ENCODE peak calls at places on chromosomes 2 and 18, in six cellular contexts. One of them, this sample, is unnamed.

GRCh38 chr18:3653263-3653858 is 203.4 kb downstream of the TGIF1 start:
- DNase-seq in fibroblast of pulmonary artery: no peak
- DNase-seq in CD8-positive, alpha-beta T cell: no peak
- DNase-seq in GM10248: no peak
- DNase-seq in fibroblast of mammary gland: no peak
- DNase-seq in CD4-positive, alpha-beta T cell: no peak
- DNase-seq in this sample: no peak

GRCh38 chr2:106771811-106772210 is 114.2 kb downstream of the ST6GAL2 start:
- DNase-seq in CD8-positive, alpha-beta T cell: no peak
- DNase-seq in fibroblast of pulmonary artery: no peak
- DNase-seq in CD4-positive, alpha-beta T cell: no peak
- DNase-seq in GM10248: no peak
- DNase-seq in fibroblast of mammary gland: no peak
- DNase-seq in this sample: no peak

GRCh38 chr2:168816369-168816768 is 13.9 kb downstream of the NOSTRIN start:
- DNase-seq in CD4-positive, alpha-beta T cell: no peak
- DNase-seq in fibroblast of pulmonary artery: peak; percentile 83
- DNase-seq in CD8-positive, alpha-beta T cell: no peak
- DNase-seq in fibroblast of mammary gland: peak; percentile 77
- DNase-seq in GM10248: no peak
- DNase-seq in this sample: no peak

GRCh38 chr2:44528595-44528994 is 166.8 kb downstream of the CAMKMT start:
- DNase-seq in CD4-positive, alpha-beta T cell: no peak
- DNase-seq in CD8-positive, alpha-beta T cell: no peak
- DNase-seq in fibroblast of mammary gland: peak; percentile 90
- DNase-seq in fibroblast of pulmonary artery: peak; percentile 71
- DNase-seq in GM10248: no peak
- DNase-seq in this sample: no peak

GRCh38 chr2:162114291-162114690 is 37.8 kb downstream of the GCG start:
- DNase-seq in fibroblast of mammary gland: peak; percentile 57
- DNase-seq in CD4-positive, alpha-beta T cell: no peak
- DNase-seq in GM10248: no peak
- DNase-seq in CD8-positive, alpha-beta T cell: no peak
- DNase-seq in fibroblast of pulmonary artery: peak; percentile 79
- DNase-seq in this sample: no peak

GRCh38 chr18:48871391-48872166 is 79.2 kb downstream of the SMAD7 start:
- DNase-seq in GM10248: no peak
- DNase-seq in fibroblast of mammary gland: no peak
- DNase-seq in CD8-positive, alpha-beta T cell: no peak
- DNase-seq in CD4-positive, alpha-beta T cell: no peak
- DNase-seq in fibroblast of pulmonary artery: no peak
- DNase-seq in this sample: no peak

GRCh38 chr2:124836415-124836814 is 811.3 kb downstream of the CNTNAP5 start:
- DNase-seq in fibroblast of mammary gland: no peak
- DNase-seq in GM10248: no peak
- DNase-seq in CD4-positive, alpha-beta T cell: no peak
- DNase-seq in CD8-positive, alpha-beta T cell: no peak
- DNase-seq in fibroblast of pulmonary artery: peak; percentile 46
- DNase-seq in this sample: no peak

GRCh38 chr18:67199993-67200617 is 316.4 kb downstream of the DSEL start:
- DNase-seq in CD8-positive, alpha-beta T cell: no peak
- DNase-seq in fibroblast of pulmonary artery: peak; percentile 83
- DNase-seq in GM10248: peak; percentile 27
- DNase-seq in fibroblast of mammary gland: peak; percentile 76
- DNase-seq in CD4-positive, alpha-beta T cell: no peak
- DNase-seq in this sample: no peak

GRCh38 chr18:57660961-57661360 is 39.3 kb upstream of the NARS1 start:
- DNase-seq in GM10248: no peak
- DNase-seq in CD4-positive, alpha-beta T cell: no peak
- DNase-seq in fibroblast of mammary gland: peak; percentile 66
- DNase-seq in CD8-positive, alpha-beta T cell: no peak
- DNase-seq in fibroblast of pulmonary artery: peak; percentile 75
- DNase-seq in this sample: no peak

GRCh38 chr2:142734231-142734630 is 143.2 kb upstream of the KYNU start:
- DNase-seq in CD8-positive, alpha-beta T cell: no peak
- DNase-seq in fibroblast of mammary gland: no peak
- DNase-seq in CD4-positive, alpha-beta T cell: no peak
- DNase-seq in GM10248: no peak
- DNase-seq in fibroblast of pulmonary artery: no peak
- DNase-seq in this sample: no peak

GRCh38 chr2:2238726-2239269 is 92.3 kb downstream of the MYT1L start:
- DNase-seq in CD4-positive, alpha-beta T cell: no peak
- DNase-seq in fibroblast of mammary gland: no peak
- DNase-seq in CD8-positive, alpha-beta T cell: no peak
- DNase-seq in GM10248: no peak
- DNase-seq in fibroblast of pulmonary artery: no peak
- DNase-seq in this sample: no peak

GRCh38 chr2:53268086-53268485 is 499.5 kb upstream of the CHAC2 start:
- DNase-seq in fibroblast of mammary gland: no peak
- DNase-seq in CD8-positive, alpha-beta T cell: no peak
- DNase-seq in fibroblast of pulmonary artery: no peak
- DNase-seq in CD4-positive, alpha-beta T cell: no peak
- DNase-seq in GM10248: no peak
- DNase-seq in this sample: no peak

GRCh38 chr2:240586919-240587800 is 626 bp downstream of the CAPN10 start:
- DNase-seq in fibroblast of pulmonary artery: no peak
- DNase-seq in GM10248: peak; percentile 60
- DNase-seq in CD4-positive, alpha-beta T cell: peak; percentile 44
- DNase-seq in CD8-positive, alpha-beta T cell: peak; percentile 31
- DNase-seq in fibroblast of mammary gland: peak; percentile 14
- DNase-seq in this sample: no peak

GRCh38 chr2:152609699-152610098 is 107.6 kb downstream of the PRPF40A start:
- DNase-seq in CD8-positive, alpha-beta T cell: no peak
- DNase-seq in fibroblast of pulmonary artery: no peak
- DNase-seq in GM10248: no peak
- DNase-seq in fibroblast of mammary gland: no peak
- DNase-seq in CD4-positive, alpha-beta T cell: no peak
- DNase-seq in this sample: no peak

GRCh38 chr2:101843048-101843447 is 145.5 kb downstream of the MAP4K4 start:
- DNase-seq in CD4-positive, alpha-beta T cell: no peak
- DNase-seq in CD8-positive, alpha-beta T cell: no peak
- DNase-seq in fibroblast of mammary gland: peak; percentile 71
- DNase-seq in GM10248: no peak
- DNase-seq in fibroblast of pulmonary artery: no peak
- DNase-seq in this sample: no peak

GRCh38 chr2:9440058-9440727 is 16.7 kb downstream of the CPSF3 start:
- DNase-seq in CD8-positive, alpha-beta T cell: no peak
- DNase-seq in CD4-positive, alpha-beta T cell: no peak
- DNase-seq in fibroblast of mammary gland: peak; percentile 68
- DNase-seq in GM10248: no peak
- DNase-seq in fibroblast of pulmonary artery: peak; percentile 53
- DNase-seq in this sample: no peak

GRCh38 chr2:21280793-21281192 is 157.0 kb downstream of the TDRD15 start:
- DNase-seq in fibroblast of pulmonary artery: no peak
- DNase-seq in CD8-positive, alpha-beta T cell: no peak
- DNase-seq in CD4-positive, alpha-beta T cell: no peak
- DNase-seq in fibroblast of mammary gland: no peak
- DNase-seq in GM10248: no peak
- DNase-seq in this sample: no peak

GRCh38 chr2:227473019-227473461 is 1.1 kb downstream of the AGFG1 start:
- DNase-seq in CD4-positive, alpha-beta T cell: no peak
- DNase-seq in fibroblast of pulmonary artery: peak; percentile 41
- DNase-seq in fibroblast of mammary gland: peak; percentile 48
- DNase-seq in CD8-positive, alpha-beta T cell: no peak
- DNase-seq in GM10248: no peak
- DNase-seq in this sample: no peak

GRCh38 chr2:202941771-202942170 is 29.7 kb downstream of the CARF start:
- DNase-seq in GM10248: no peak
- DNase-seq in CD4-positive, alpha-beta T cell: no peak
- DNase-seq in CD8-positive, alpha-beta T cell: no peak
- DNase-seq in fibroblast of pulmonary artery: peak; percentile 22
- DNase-seq in fibroblast of mammary gland: peak; percentile 50
- DNase-seq in this sample: no peak

GRCh38 chr2:144402282-144402681 is 117.6 kb downstream of the ZEB2 start:
- DNase-seq in CD8-positive, alpha-beta T cell: no peak
- DNase-seq in CD4-positive, alpha-beta T cell: no peak
- DNase-seq in fibroblast of mammary gland: no peak
- DNase-seq in GM10248: no peak
- DNase-seq in fibroblast of pulmonary artery: no peak
- DNase-seq in this sample: no peak

GRCh38 chr18:37637451-37637850 is 71.9 kb upstream of the CELF4 start:
- DNase-seq in CD8-positive, alpha-beta T cell: no peak
- DNase-seq in GM10248: no peak
- DNase-seq in fibroblast of pulmonary artery: no peak
- DNase-seq in CD4-positive, alpha-beta T cell: no peak
- DNase-seq in fibroblast of mammary gland: no peak
- DNase-seq in this sample: no peak

DNA sequence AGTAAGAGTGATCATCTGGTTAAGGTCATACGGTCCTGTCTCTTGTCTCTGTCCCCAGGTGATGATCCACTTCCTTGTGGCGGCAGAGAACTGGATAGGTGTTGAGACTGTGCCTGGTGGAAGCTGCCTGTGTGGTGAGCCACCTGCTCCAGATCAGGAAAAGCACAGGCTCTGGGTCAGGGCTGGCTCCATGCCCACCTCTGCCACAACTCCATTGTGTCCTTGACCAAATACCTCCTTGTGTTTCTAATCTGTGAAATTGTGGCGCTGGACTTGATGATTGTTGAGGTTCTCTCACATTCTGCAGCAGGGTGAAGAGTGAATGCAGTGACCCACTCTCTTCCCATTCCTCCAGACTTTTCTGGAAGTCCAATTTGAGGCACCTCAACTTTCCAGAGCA is 45.7 kb upstream of the EN1 start:
- DNase-seq in CD8-positive, alpha-beta T cell: no peak
- DNase-seq in GM10248: no peak
- DNase-seq in CD4-positive, alpha-beta T cell: no peak
- DNase-seq in fibroblast of pulmonary artery: no peak
- DNase-seq in fibroblast of mammary gland: no peak
- DNase-seq in this sample: no peak
- TF ChIP-seq CTCF in CD8-positive, alpha-beta T cell: no peak
- TF ChIP-seq CTCF in GM10248: no peak
- TF ChIP-seq CTCF in CD4-positive, alpha-beta T cell: no peak
- TF ChIP-seq CTCF in fibroblast of pulmonary artery: no peak
- TF ChIP-seq CTCF in fibroblast of mammary gland: no peak
- TF ChIP-seq CTCF in this sample: no peak

GRCh38 chr2:71566271-71566858 is 113.0 kb downstream of the DYSF start:
- DNase-seq in CD8-positive, alpha-beta T cell: no peak
- DNase-seq in CD4-positive, alpha-beta T cell: no peak
- DNase-seq in fibroblast of mammary gland: no peak
- DNase-seq in fibroblast of pulmonary artery: no peak
- DNase-seq in GM10248: no peak
- DNase-seq in this sample: no peak

GRCh38 chr2:71564361-71564760 is 111.0 kb downstream of the DYSF start:
- DNase-seq in fibroblast of pulmonary artery: no peak
- DNase-seq in fibroblast of mammary gland: no peak
- DNase-seq in CD4-positive, alpha-beta T cell: no peak
- DNase-seq in GM10248: no peak
- DNase-seq in CD8-positive, alpha-beta T cell: no peak
- DNase-seq in this sample: no peak

GRCh38 chr2:71562518-71562917 is 109.2 kb downstream of the DYSF start:
- DNase-seq in CD4-positive, alpha-beta T cell: no peak
- DNase-seq in fibroblast of pulmonary artery: no peak
- DNase-seq in GM10248: no peak
- DNase-seq in fibroblast of mammary gland: no peak
- DNase-seq in CD8-positive, alpha-beta T cell: no peak
- DNase-seq in this sample: no peak

GRCh38 chr2:71563872-71564271 is 110.5 kb downstream of the DYSF start:
- DNase-seq in fibroblast of pulmonary artery: no peak
- DNase-seq in CD4-positive, alpha-beta T cell: no peak
- DNase-seq in GM10248: no peak
- DNase-seq in fibroblast of mammary gland: peak; percentile 20
- DNase-seq in CD8-positive, alpha-beta T cell: no peak
- DNase-seq in this sample: no peak

DNA sequence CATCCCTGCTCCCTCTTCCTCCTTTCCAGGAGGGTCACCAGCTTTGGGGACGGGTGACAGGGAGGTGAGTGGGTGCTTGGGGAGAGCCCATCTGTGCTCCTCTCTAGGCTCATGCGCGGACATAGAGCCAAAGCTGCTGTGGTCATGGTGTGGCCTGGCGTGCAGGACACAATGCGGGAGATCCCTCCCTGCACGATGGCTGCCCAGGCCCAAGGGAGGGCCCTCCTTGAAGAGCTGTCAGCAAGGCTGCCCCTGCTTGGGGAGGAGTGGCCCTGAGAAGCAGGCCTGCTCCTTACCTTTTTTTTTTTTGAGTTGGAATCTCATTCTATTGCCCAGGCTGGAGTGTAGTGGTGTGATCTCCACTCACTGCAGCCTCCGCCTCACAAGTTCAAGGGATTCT is 111.4 kb downstream of the DYSF start:
- DNase-seq in fibroblast of pulmonary artery: no peak
- DNase-seq in CD8-positive, alpha-beta T cell: no peak
- DNase-seq in fibroblast of mammary gland: no peak
- DNase-seq in CD4-positive, alpha-beta T cell: no peak
- DNase-seq in GM10248: no peak
- DNase-seq in this sample: no peak
- TF ChIP-seq CTCF in fibroblast of pulmonary artery: no peak
- TF ChIP-seq CTCF in CD8-positive, alpha-beta T cell: no peak
- TF ChIP-seq CTCF in fibroblast of mammary gland: no peak
- TF ChIP-seq CTCF in CD4-positive, alpha-beta T cell: no peak
- TF ChIP-seq CTCF in GM10248: no peak
- TF ChIP-seq CTCF in this sample: no peak

DNA sequence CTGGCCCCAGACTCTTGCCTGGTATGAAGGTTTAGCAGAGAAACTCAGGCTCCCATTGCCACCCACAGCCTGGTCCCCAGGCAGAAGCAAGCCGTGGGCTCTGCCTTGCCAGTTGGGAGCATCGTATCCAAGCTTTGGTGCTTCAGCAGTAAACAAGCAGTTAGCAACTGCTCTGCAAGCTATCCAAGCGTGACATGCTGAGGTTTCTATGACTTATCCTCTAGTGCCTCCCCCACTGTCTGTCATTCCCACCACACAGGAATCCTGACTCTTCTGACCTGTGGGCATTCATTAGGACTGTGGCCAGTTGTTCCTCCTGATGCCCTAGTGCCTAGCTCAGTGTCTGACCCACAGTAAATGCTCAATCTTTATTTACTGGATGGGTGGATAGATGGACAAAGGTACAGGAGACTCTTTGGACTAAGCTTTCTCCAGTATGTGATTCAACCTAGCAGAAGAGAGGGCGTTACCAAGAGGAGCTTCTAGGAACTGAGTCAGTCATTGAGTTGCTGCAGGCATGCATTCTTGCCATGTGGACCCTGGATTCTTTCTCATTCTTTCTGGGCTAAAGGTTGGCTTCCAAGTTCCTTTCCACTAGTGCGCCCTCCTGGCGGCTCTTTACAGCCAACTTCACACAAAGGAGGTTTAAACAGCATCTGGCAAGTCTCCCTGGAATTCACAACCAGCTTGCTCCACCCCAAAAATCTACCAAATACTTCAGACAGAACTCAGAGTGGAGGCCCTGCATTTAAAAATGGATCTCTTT is 40.6 kb upstream of the MRPL19 start:
- DNase-seq in fibroblast of mammary gland: peak; percentile 98
- DNase-seq in fibroblast of pulmonary artery: peak; percentile 91
- DNase-seq in CD8-positive, alpha-beta T cell: no peak
- DNase-seq in CD4-positive, alpha-beta T cell: no peak
- DNase-seq in GM10248: no peak
- DNase-seq in this sample: no peak
- TF ChIP-seq CTCF in fibroblast of mammary gland: peak; percentile 50
- TF ChIP-seq CTCF in fibroblast of pulmonary artery: peak; percentile 40
- TF ChIP-seq CTCF in CD8-positive, alpha-beta T cell: no peak
- TF ChIP-seq CTCF in CD4-positive, alpha-beta T cell: no peak
- TF ChIP-seq CTCF in GM10248: no peak
- TF ChIP-seq CTCF in this sample: no peak

GRCh38 chr2:100482741-100483140 is 12.5 kb downstream of the NMS start:
- DNase-seq in CD4-positive, alpha-beta T cell: no peak
- DNase-seq in fibroblast of mammary gland: no peak
- DNase-seq in fibroblast of pulmonary artery: peak; percentile 1
- DNase-seq in GM10248: no peak
- DNase-seq in CD8-positive, alpha-beta T cell: no peak
- DNase-seq in this sample: no peak
- TF ChIP-seq CTCF in CD4-positive, alpha-beta T cell: no peak
- TF ChIP-seq CTCF in fibroblast of mammary gland: peak; percentile 30
- TF ChIP-seq CTCF in fibroblast of pulmonary artery: peak; percentile 11
- TF ChIP-seq CTCF in GM10248: peak; percentile 13
- TF ChIP-seq CTCF in CD8-positive, alpha-beta T cell: no peak
- TF ChIP-seq CTCF in this sample: no peak

This sample was measured in endothelial cell.